ENCODE peak calls at places on chromosomes 16 and 17, in seven cellular contexts. One of them, this sample, is unnamed.

GRCh38 chr17:82053556-82054263 is 2.0 kb downstream of the GPS1 start:
- DNase-seq in GM23338: no peak
- DNase-seq in GM23248: no peak
- DNase-seq in PC-9: no peak
- DNase-seq in MM.1S: no peak
- DNase-seq in PC-3: no peak
- DNase-seq in SK-N-SH: no peak
- DNase-seq in this sample: no peak

GRCh38 chr16:17469011-17469741 is 1.6 kb downstream of the XYLT1 start:
- DNase-seq in GM23248: peak; percentile 89
- DNase-seq in MM.1S: peak; percentile 23
- DNase-seq in PC-9: no peak
- DNase-seq in SK-N-SH: peak; percentile 34
- DNase-seq in GM23338: no peak
- DNase-seq in PC-3: no peak
- DNase-seq in this sample: peak; percentile 17

GRCh38 chr17:59874366-59874765 is 18.4 kb downstream of the TUBD1 start:
- DNase-seq in PC-9: no peak
- DNase-seq in GM23338: no peak
- DNase-seq in SK-N-SH: no peak
- DNase-seq in MM.1S: no peak
- DNase-seq in PC-3: no peak
- DNase-seq in GM23248: no peak
- DNase-seq in this sample: no peak

GRCh38 chr16:88363239-88363891 is 19.4 kb upstream of the ZNF469 start:
- DNase-seq in SK-N-SH: no peak
- DNase-seq in GM23248: no peak
- DNase-seq in PC-9: no peak
- DNase-seq in GM23338: no peak
- DNase-seq in MM.1S: no peak
- DNase-seq in PC-3: no peak
- DNase-seq in this sample: no peak

GRCh38 chr17:57538730-57539456 is 206.2 kb downstream of the CCDC182 start:
- DNase-seq in MM.1S: no peak
- DNase-seq in PC-9: no peak
- DNase-seq in GM23248: no peak
- DNase-seq in SK-N-SH: no peak
- DNase-seq in PC-3: no peak
- DNase-seq in GM23338: no peak
- DNase-seq in this sample: no peak

GRCh38 chr17:81685108-81685507 is 1.3 kb downstream of the HGS start:
- DNase-seq in PC-9: peak; percentile 60
- DNase-seq in GM23338: no peak
- DNase-seq in GM23248: peak; percentile 96
- DNase-seq in MM.1S: peak; percentile 21
- DNase-seq in SK-N-SH: peak; percentile 28
- DNase-seq in PC-3: peak; percentile 88
- DNase-seq in this sample: no peak

GRCh38 chr17:83053779-83054451 is 25.5 kb upstream of the METRNL start:
- DNase-seq in PC-3: no peak
- DNase-seq in MM.1S: no peak
- DNase-seq in PC-9: no peak
- DNase-seq in SK-N-SH: no peak
- DNase-seq in GM23338: no peak
- DNase-seq in GM23248: no peak
- DNase-seq in this sample: no peak

GRCh38 chr16:4410335-4411075 is 5.9 kb downstream of the CORO7 start:
- DNase-seq in SK-N-SH: peak; percentile 76
- DNase-seq in GM23338: no peak
- DNase-seq in GM23248: peak; percentile 23
- DNase-seq in MM.1S: no peak
- DNase-seq in PC-9: no peak
- DNase-seq in PC-3: peak; percentile 86
- DNase-seq in this sample: no peak

GRCh38 chr17:11140501-11140900 is 100.5 kb upstream of the SHISA6 start:
- DNase-seq in PC-9: no peak
- DNase-seq in GM23248: no peak
- DNase-seq in GM23338: no peak
- DNase-seq in PC-3: no peak
- DNase-seq in SK-N-SH: no peak
- DNase-seq in MM.1S: no peak
- DNase-seq in this sample: no peak

GRCh38 chr16:23668873-23669272 is 9.8 kb upstream of the PLK1 start:
- DNase-seq in SK-N-SH: no peak
- DNase-seq in GM23338: no peak
- DNase-seq in PC-9: no peak
- DNase-seq in PC-3: no peak
- DNase-seq in MM.1S: no peak
- DNase-seq in GM23248: no peak
- DNase-seq in this sample: no peak

GRCh38 chr17:80846932-80847331 is 144.7 kb upstream of the CHMP6 start:
- DNase-seq in SK-N-SH: no peak
- DNase-seq in GM23248: no peak
- DNase-seq in MM.1S: no peak
- DNase-seq in PC-9: no peak
- DNase-seq in PC-3: no peak
- DNase-seq in GM23338: no peak
- DNase-seq in this sample: no peak

GRCh38 chr17:47352848-47353247 is 29.1 kb downstream of the EFCAB13 start:
- DNase-seq in PC-9: no peak
- DNase-seq in PC-3: no peak
- DNase-seq in GM23248: no peak
- DNase-seq in MM.1S: no peak
- DNase-seq in SK-N-SH: no peak
- DNase-seq in GM23338: no peak
- DNase-seq in this sample: no peak

GRCh38 chr17:76805319-76805718 is 62.9 kb upstream of the MGAT5B start:
- DNase-seq in GM23248: peak; percentile 62
- DNase-seq in SK-N-SH: no peak
- DNase-seq in MM.1S: no peak
- DNase-seq in PC-9: peak; percentile 42
- DNase-seq in GM23338: no peak
- DNase-seq in PC-3: peak; percentile 61
- DNase-seq in this sample: no peak

GRCh38 chr16:24995469-24995868 is 19.7 kb downstream of the ARHGAP17 start:
- DNase-seq in SK-N-SH: no peak
- DNase-seq in PC-3: no peak
- DNase-seq in MM.1S: no peak
- DNase-seq in GM23248: no peak
- DNase-seq in GM23338: peak; percentile 60
- DNase-seq in PC-9: no peak
- DNase-seq in this sample: no peak

GRCh38 chr16:87963400-87963799 is 12.2 kb downstream of the BANP start:
- DNase-seq in MM.1S: no peak
- DNase-seq in GM23338: no peak
- DNase-seq in PC-3: peak; percentile 50
- DNase-seq in PC-9: peak; percentile 19
- DNase-seq in SK-N-SH: no peak
- DNase-seq in GM23248: peak; percentile 97
- DNase-seq in this sample: no peak

GRCh38 chr17:65514541-65514940 is 46.9 kb downstream of the AXIN2 start:
- DNase-seq in PC-3: no peak
- DNase-seq in PC-9: no peak
- DNase-seq in SK-N-SH: no peak
- DNase-seq in MM.1S: no peak
- DNase-seq in GM23338: no peak
- DNase-seq in GM23248: peak; percentile 97
- DNase-seq in this sample: no peak

GRCh38 chr16:11087691-11088431 is 143.5 kb downstream of the CLEC16A start:
- DNase-seq in PC-9: no peak
- DNase-seq in GM23248: no peak
- DNase-seq in PC-3: no peak
- DNase-seq in SK-N-SH: no peak
- DNase-seq in GM23338: peak; percentile 42
- DNase-seq in MM.1S: no peak
- DNase-seq in this sample: no peak

GRCh38 chr16:79970091-79970490 is 369.6 kb upstream of the MAF start:
- DNase-seq in GM23248: no peak
- DNase-seq in SK-N-SH: no peak
- DNase-seq in GM23338: no peak
- DNase-seq in MM.1S: no peak
- DNase-seq in PC-9: no peak
- DNase-seq in PC-3: no peak
- DNase-seq in this sample: no peak

GRCh38 chr17:33290156-33290697 is 2.9 kb downstream of the ASIC2 start:
- DNase-seq in PC-3: no peak
- DNase-seq in GM23338: no peak
- DNase-seq in SK-N-SH: no peak
- DNase-seq in PC-9: no peak
- DNase-seq in MM.1S: no peak
- DNase-seq in GM23248: no peak
- DNase-seq in this sample: no peak

GRCh38 chr17:33288954-33289353 is 4.1 kb downstream of the ASIC2 start:
- DNase-seq in SK-N-SH: no peak
- DNase-seq in PC-3: no peak
- DNase-seq in PC-9: no peak
- DNase-seq in GM23248: no peak
- DNase-seq in MM.1S: no peak
- DNase-seq in GM23338: peak; percentile 53
- DNase-seq in this sample: no peak

GRCh38 chr17:33287096-33287495 is 6.0 kb downstream of the ASIC2 start:
- DNase-seq in MM.1S: no peak
- DNase-seq in PC-3: no peak
- DNase-seq in GM23248: no peak
- DNase-seq in PC-9: no peak
- DNase-seq in SK-N-SH: no peak
- DNase-seq in GM23338: no peak
- DNase-seq in this sample: no peak

GRCh38 chr17:33284022-33284421 is 9.1 kb downstream of the ASIC2 start:
- DNase-seq in GM23248: peak; percentile 85
- DNase-seq in PC-3: peak; percentile 81
- DNase-seq in SK-N-SH: no peak
- DNase-seq in PC-9: peak; percentile 40
- DNase-seq in GM23338: no peak
- DNase-seq in MM.1S: no peak
- DNase-seq in this sample: no peak

GRCh38 chr17:33285413-33285812 is 7.7 kb downstream of the ASIC2 start:
- DNase-seq in MM.1S: no peak
- DNase-seq in PC-9: no peak
- DNase-seq in SK-N-SH: no peak
- DNase-seq in GM23338: no peak
- DNase-seq in PC-3: no peak
- DNase-seq in GM23248: no peak
- DNase-seq in this sample: no peak
- H2AFZ ChIP-seq in MM.1S: no peak overlapping the region
- H2AFZ ChIP-seq in PC-9: no peak overlapping the region
- H2AFZ ChIP-seq in SK-N-SH: no peak overlapping the region
- H2AFZ ChIP-seq in GM23338: no peak overlapping the region
- H2AFZ ChIP-seq in PC-3: no peak overlapping the region
- H2AFZ ChIP-seq in GM23248: no peak overlapping the region
- H2AFZ ChIP-seq in this sample: no peak overlapping the region

DNA sequence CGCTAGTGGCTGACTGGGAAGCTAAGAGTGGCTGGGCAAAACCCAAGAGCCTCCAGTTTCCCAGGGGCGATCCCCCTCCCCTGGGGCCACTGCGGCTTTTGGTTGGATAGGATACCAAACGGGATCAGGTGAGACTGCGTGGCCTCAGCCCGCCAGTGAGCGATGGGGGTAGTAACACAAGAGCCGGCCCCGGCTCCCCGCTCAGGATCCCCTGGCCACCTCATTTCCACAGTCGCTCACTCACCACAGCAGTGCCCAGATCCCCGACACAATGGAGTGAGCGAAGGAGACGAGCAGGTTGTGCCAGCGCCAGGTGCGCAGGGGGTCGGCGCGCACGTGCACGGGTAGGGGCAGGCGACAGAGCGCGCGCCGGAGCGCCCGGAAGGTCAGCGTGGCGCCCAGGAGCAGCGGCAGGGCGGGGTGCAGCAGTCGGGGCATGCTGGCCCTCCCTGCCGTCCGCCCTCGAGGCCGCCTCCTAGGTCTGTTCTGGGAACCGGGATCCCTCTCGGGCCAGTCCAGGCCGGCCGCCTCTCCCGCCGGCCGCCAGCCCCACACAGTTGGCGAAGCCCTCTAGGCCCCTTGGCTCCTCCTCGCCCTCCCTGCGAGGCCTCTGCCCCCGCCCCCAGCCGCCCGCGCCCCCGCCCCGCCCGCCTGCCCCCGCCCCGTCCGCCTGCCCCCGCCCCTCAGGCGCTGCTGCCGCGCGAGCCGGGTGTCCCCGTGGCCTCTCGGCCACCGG is at the start of gene TLCD1:
- DNase-seq in PC-3: peak; percentile 68
- DNase-seq in GM23338: peak; percentile 85
- DNase-seq in GM23248: peak; percentile 90
- DNase-seq in PC-9: peak; percentile 69
- DNase-seq in MM.1S: peak; percentile 70
- DNase-seq in SK-N-SH: peak; percentile 92
- DNase-seq in this sample: peak; percentile 93
- H3F3A ChIP-seq in PC-3: peaks cover 12% of the 10 kb centered on the region
- H3F3A ChIP-seq in GM23338: peaks cover 63% of the 10 kb centered on the region
- H3F3A ChIP-seq in GM23248: peaks cover 48% of the 10 kb centered on the region
- H3F3A ChIP-seq in PC-9: peaks cover 79% of the 10 kb centered on the region
- H3F3A ChIP-seq in MM.1S: peaks cover 74% of the 10 kb centered on the region
- H3F3A ChIP-seq in SK-N-SH: peaks cover 70% of the 10 kb centered on the region
- H3F3A ChIP-seq in this sample: peaks cover 76% of the 10 kb centered on the region

DNA sequence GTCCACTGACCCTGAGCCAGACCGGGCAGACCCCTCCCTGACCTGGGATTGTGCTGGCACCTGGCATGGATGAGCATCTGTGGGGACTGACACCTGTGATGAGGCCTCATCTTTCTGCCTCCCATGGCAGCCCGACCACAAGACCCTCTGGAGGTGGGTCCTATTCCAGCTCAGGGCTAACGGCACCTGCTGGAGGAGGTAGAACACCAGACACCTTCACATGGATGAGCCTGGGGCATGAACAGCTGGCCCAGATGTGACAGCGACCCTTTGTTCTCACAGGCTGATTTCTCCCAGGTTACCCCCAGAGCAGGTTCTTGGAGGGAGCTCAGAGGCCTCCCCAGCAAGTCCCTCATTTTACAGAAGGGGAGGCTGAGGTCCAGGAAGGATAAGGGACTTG is 46.4 kb upstream of the PIK3R6 start:
- DNase-seq in GM23338: no peak
- DNase-seq in SK-N-SH: no peak
- DNase-seq in PC-9: no peak
- DNase-seq in PC-3: no peak
- DNase-seq in GM23248: no peak
- DNase-seq in MM.1S: no peak
- DNase-seq in this sample: no peak
- H2AFZ ChIP-seq in GM23338: no peak overlapping the region
- H2AFZ ChIP-seq in SK-N-SH: no peak overlapping the region
- H2AFZ ChIP-seq in PC-9: no peak overlapping the region
- H2AFZ ChIP-seq in PC-3: no peak overlapping the region
- H2AFZ ChIP-seq in GM23248: no peak overlapping the region
- H2AFZ ChIP-seq in MM.1S: no peak overlapping the region
- H2AFZ ChIP-seq in this sample: no peak overlapping the region

DNA sequence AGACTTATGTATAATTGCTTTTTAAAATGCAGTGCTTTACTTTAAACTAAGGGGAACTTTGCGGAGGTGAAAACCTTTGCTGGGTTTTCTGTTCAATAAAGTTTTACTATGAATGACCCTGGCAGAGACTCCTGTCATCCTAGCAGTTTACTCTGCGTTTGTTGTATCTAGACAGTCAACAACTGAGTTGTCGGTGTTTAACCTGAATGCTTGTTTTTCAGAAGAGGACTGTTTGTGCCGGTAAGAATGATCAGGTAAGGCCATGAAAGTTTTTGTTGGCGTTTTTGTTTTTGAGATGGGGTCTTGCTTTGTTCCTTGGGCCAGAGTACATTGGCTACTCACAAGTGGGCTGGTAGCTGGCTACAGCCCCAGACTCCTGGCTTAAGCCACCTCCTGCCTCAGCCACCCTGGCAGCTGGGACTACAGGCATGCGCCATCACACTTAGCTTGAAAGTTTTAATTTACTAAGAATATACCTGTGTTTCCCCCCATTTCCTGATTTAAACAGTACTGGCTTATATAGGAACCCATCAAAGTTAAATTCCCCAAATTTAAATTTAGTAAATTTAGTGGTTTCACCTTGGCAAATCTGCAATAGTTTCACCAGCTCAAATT is 11.9 kb downstream of the HERPUD1 start:
- DNase-seq in MM.1S: peak; percentile 52
- DNase-seq in SK-N-SH: no peak
- DNase-seq in GM23338: no peak
- DNase-seq in PC-9: no peak
- DNase-seq in GM23248: no peak
- DNase-seq in PC-3: no peak
- DNase-seq in this sample: no peak
- H3F3A ChIP-seq in MM.1S: peaks cover 95% of the 10 kb centered on the region
- H3F3A ChIP-seq in SK-N-SH: peaks cover 48% of the 10 kb centered on the region
- H3F3A ChIP-seq in GM23338: no peaks in the 10 kb centered on the region
- H3F3A ChIP-seq in PC-9: peaks cover 53% of the 10 kb centered on the region
- H3F3A ChIP-seq in GM23248: peaks cover 95% of the 10 kb centered on the region
- H3F3A ChIP-seq in PC-3: no peaks in the 10 kb centered on the region
- H3F3A ChIP-seq in this sample: no peaks in the 10 kb centered on the region

This sample was measured in neural progenitor cell.